ENCODE peak calls at places on chromosomes 11 and 22, in five cellular contexts. R is MCF 10A, F is cardiac muscle cell, W is sigmoid colon, B is left ventricle myocardium inferior. T is an unnamed sample.

GRCh38 chr22:20262582-20263147 is 5.5 kb downstream of the RTN4R start:
- DNase-seq in W (no peak), R (no peak), B (no peak), F (no peak), T (no peak)

GRCh38 chr11:32962016-32962415 is 53.7 kb upstream of the DEPDC7 start:
- DNase-seq in R (no peak), W (no peak), B (no peak), F (peak), T (no peak)

GRCh38 chr22:50711446-50712340 is 26.3 kb upstream of the ACR start:
- DNase-seq in B (peak), W (no peak), F (peak), R (no peak), T (no peak)

GRCh38 chr11:19646921-19647320 is 65.7 kb upstream of the NAV2 start:
- DNase-seq in B (no peak), W (no peak), R (peak), F (peak), T (no peak)

GRCh38 chr11:31809857-31810778 is 1.0 kb downstream of the PAX6 start:
- DNase-seq in F (peak), R (no peak), B (no peak), W (peak), T (peak)

GRCh38 chr11:34599406-34599901 is 21.4 kb upstream of the EHF start:
- DNase-seq in F (peak), W (no peak), B (no peak), R (peak), T (peak)

GRCh38 chr22:50626856-50627451 is 998 bp downstream of the ARSA start:
- DNase-seq in R (no peak), W (peak), B (no peak), F (no peak), T (no peak)

GRCh38 chr11:91067666-91068065 is 844.8 kb upstream of the CHORDC1 start:
- DNase-seq in R (no peak), B (no peak), W (no peak), F (no peak), T (no peak)

GRCh38 chr11:114090225-114090624 is 30.7 kb downstream of the ZBTB16 start:
- DNase-seq in R (no peak), W (peak), F (no peak), B (no peak), T (no peak)

GRCh38 chr11:912266-912665 is 1.7 kb upstream of the CHID1 start:
- DNase-seq in W (no peak), B (no peak), F (no peak), R (no peak), T (no peak)

GRCh38 chr11:917426-917825 is 6.8 kb upstream of the CHID1 start:
- DNase-seq in B (no peak), R (no peak), W (no peak), F (no peak), T (no peak)

GRCh38 chr11:914204-914603 is 3.6 kb upstream of the CHID1 start:
- DNase-seq in B (no peak), W (no peak), F (no peak), R (no peak), T (no peak)

GRCh38 chr11:913043-913442 is 2.4 kb upstream of the CHID1 start:
- DNase-seq in W (no peak), B (no peak), F (no peak), R (no peak), T (no peak)

DNA sequence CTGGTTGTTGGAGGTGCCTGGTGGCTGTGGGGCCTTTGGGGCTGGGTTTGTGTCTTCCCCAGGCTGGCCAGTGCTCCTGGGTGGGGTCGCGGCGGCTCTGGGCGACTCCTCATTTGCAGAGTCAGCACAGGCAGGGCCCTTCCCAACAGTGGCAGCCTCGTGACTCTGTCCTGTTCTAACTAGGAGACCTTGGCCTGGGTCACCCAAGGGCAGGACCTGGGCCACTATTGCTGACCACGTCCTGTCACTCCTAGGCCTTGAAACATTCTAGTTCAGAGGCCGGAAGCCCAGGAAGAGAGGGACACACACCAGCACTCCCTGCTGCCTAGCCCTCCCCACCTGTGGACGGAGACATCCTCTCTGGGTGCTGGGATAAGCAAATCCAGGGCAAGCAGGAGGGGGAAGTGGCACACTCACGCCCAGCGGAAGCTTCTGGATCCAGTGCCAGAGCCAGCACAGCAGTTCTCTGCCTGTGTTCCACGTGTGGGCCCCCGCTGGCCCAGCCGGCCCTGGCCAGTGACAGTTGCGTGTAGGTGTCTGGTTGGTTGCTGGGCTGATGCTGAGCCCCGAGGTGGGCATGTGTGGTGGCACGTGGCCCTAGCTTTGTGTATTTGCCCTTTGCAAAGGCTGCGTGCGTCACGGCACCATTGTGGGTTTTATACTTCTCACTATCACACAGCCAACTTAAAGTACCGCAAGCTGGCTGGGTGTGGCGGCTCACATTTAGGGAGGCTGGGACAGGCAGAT is 4.3 kb upstream of the CHID1 start:
- DNase-seq in R (no peak), F (no peak), B (peak), W (peak), T (no peak)
- TF ChIP-seq CTCF in R (no peak), F (no peak), B (no peak), W (no peak), T (no peak)

GRCh38 chr11:62333768-62334167 is 3.5 kb upstream of the ASRGL1 start:
- DNase-seq in B (no peak), W (no peak), F (no peak), R (no peak), T (no peak)
- TF ChIP-seq CTCF in B (no peak), W (no peak), F (no peak), R (no peak), T (no peak)

GRCh38 chr11:8688414-8689362 is 6.1 kb downstream of the RPL27A start:
- DNase-seq in R (peak), W (peak), F (peak), B (peak), T (peak)
- TF ChIP-seq CTCF in R (no peak), W (no peak), F (peak), B (peak), T (no peak)

GRCh38 chr11:79160786-79161403 is 279.9 kb downstream of the TENM4 start:
- DNase-seq in W (no peak), B (no peak), F (peak), R (peak), T (peak)
- TF ChIP-seq CTCF in W (peak), B (peak), F (peak), R (peak), T (peak)

GRCh38 chr11:88555829-88556202 is 218.3 kb upstream of the CTSC start:
- DNase-seq in B (no peak), R (peak), W (no peak), F (peak), T (no peak)
- TF ChIP-seq CTCF in B (no peak), R (no peak), W (no peak), F (no peak), T (no peak)

GRCh38 chr11:133403900-133404299 is 128.4 kb downstream of the OPCML start:
- DNase-seq in F (no peak), B (no peak), R (no peak), W (no peak), T (peak)
- TF ChIP-seq CTCF in F (no peak), B (peak), R (no peak), W (no peak), T (peak)

GRCh38 chr11:74487875-74488274 is 5.6 kb downstream of the LIPT2 start:
- DNase-seq in B (no peak), W (no peak), F (no peak), R (peak), T (peak)
- TF ChIP-seq CTCF in B (no peak), W (no peak), F (peak), R (peak), T (no peak)

GRCh38 chr11:111833524-111833923 is 37.9 kb downstream of the ALG9 start:
- DNase-seq in F (peak), B (no peak), W (no peak), R (no peak), T (peak)
- TF ChIP-seq CTCF in F (no peak), B (peak), W (no peak), R (peak), T (peak)

DNA sequence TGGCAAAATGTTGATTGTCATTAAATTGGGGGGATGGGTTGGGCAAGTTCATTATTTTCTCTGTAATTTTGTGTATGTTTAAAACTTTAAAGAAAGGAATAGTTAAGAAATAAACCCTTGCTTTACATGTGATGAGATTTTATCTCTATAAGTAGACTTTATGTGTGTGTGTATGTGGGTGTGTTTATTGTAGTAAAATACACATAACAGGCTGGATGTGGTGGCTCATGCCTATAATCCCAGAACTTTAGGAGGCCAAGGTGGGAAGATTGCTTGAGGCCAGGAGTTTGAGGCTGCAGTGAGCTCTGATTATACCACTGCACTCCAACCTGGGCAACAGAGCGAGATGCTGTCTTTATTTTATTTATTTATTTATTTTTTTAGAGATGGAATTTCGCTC is 83.2 kb downstream of the KIAA1671 start:
- DNase-seq in F (no peak), B (no peak), R (no peak), W (no peak), T (no peak)
- TF ChIP-seq CTCF in F (no peak), B (no peak), R (no peak), W (no peak), T (no peak)